ENCODE peak calls at places on chromosomes 7 and 10, in nine cellular contexts. X, E, B, K, C, Y, N, F and D are unnamed samples.

GRCh38 chr10:110610308-110610774 is 33.8 kb upstream of the RBM20 start:
- DNase-seq in K (peak; percentile 30), Y (no peak), F (peak; percentile 29), X (peak; percentile 65), B (peak; percentile 60), E (peak; percentile 11), N (peak; percentile 60), C (no peak), D (no peak)

GRCh38 chr10:61125560-61126250 is 181.7 kb upstream of the RHOBTB1 start:
- DNase-seq in N (no peak), E (no peak), C (no peak), Y (no peak), F (no peak), K (no peak), X (no peak), B (no peak), D (no peak)

GRCh38 chr10:11555556-11555955 is 55.9 kb downstream of the USP6NL start:
- DNase-seq in N (no peak), F (no peak), Y (no peak), B (no peak), X (no peak), E (no peak), C (no peak), K (no peak), D (no peak)

GRCh38 chr10:3094565-3095168 is 27.3 kb downstream of the PFKP start:
- DNase-seq in Y (no peak), N (no peak), C (no peak), X (no peak), F (no peak), K (peak; percentile 51), B (no peak), E (no peak), D (no peak)

GRCh38 chr10:65501259-65501658 is 1424.6 kb upstream of the LRRTM3 start:
- DNase-seq in E (no peak), B (no peak), Y (no peak), K (no peak), N (no peak), C (no peak), F (no peak), X (no peak), D (no peak)

GRCh38 chr7:101231644-101232043 is 6.0 kb downstream of the CLDN15 start:
- DNase-seq in X (no peak), E (no peak), N (no peak), C (no peak), Y (peak; percentile 55), K (no peak), F (no peak), B (no peak), D (no peak)

GRCh38 chr10:86331861-86332260 is 34.7 kb downstream of the GRID1 start:
- DNase-seq in B (no peak), Y (no peak), N (no peak), X (no peak), K (no peak), F (no peak), E (no peak), C (no peak), D (no peak)

GRCh38 chr7:80732635-80733034 is 94.2 kb downstream of the CD36 start:
- DNase-seq in F (no peak), B (no peak), X (no peak), Y (no peak), C (no peak), E (no peak), N (no peak), K (no peak), D (no peak)

GRCh38 chr7:67653856-67654442 is 657.3 kb downstream of the TYW1 start:
- DNase-seq in K (no peak), X (no peak), E (no peak), C (no peak), Y (no peak), F (no peak), N (no peak), B (no peak), D (no peak)

GRCh38 chr7:26995664-26996063 is 100.1 kb downstream of the HOXA1 start:
- DNase-seq in F (no peak), X (no peak), Y (no peak), N (no peak), K (no peak), C (no peak), B (no peak), E (no peak), D (no peak)

GRCh38 chr10:86693721-86694369 is 25.5 kb downstream of the LDB3 start:
- DNase-seq in E (no peak), X (peak; percentile 25), F (peak; percentile 12), B (peak; percentile 72), Y (peak; percentile 63), C (no peak), K (peak; percentile 43), N (peak; percentile 47), D (no peak)

GRCh38 chr10:102635377-102635776 is 8.9 kb upstream of the TRIM8 start:
- DNase-seq in E (no peak), F (no peak), K (no peak), X (no peak), Y (no peak), N (no peak), B (no peak), C (no peak), D (no peak)

GRCh38 chr10:93481931-93482834 is at the start of gene MYOF:
- DNase-seq in E (peak; percentile 20), Y (peak; percentile 54), K (peak; percentile 86), N (peak; percentile 49), B (peak; percentile 69), F (peak; percentile 12), C (peak; percentile 19), X (peak; percentile 94), D (no peak)

GRCh38 chr10:95506056-95506737 is 55.0 kb downstream of the SORBS1 start:
- DNase-seq in E (no peak), B (no peak), F (no peak), X (no peak), N (no peak), C (no peak), K (peak; percentile 58), Y (no peak), D (no peak)

GRCh38 chr7:21923663-21924062 is 22.0 kb downstream of the CDCA7L start:
- DNase-seq in Y (no peak), X (no peak), N (peak; percentile 54), K (peak; percentile 41), C (no peak), B (no peak), E (no peak), F (no peak), D (no peak)